ENCODE peak calls at places on chromosomes 5 and 9, in four cellular contexts. Y is psoas muscle; C is CD4-positive, CD25-positive, alpha-beta regulatory T cell; D is Peyer's patch. K is an unnamed sample.

GRCh38 chr9:95937131-95937530 is 61.6 kb downstream of the ERCC6L2 start:
- DNase-seq in Y (no peak), C (no peak), D (no peak), K (no peak)

GRCh38 chr9:134139081-134139480 is 3.2 kb downstream of the WDR5 start:
- DNase-seq in Y (peak; percentile 71), C (no peak), D (no peak), K (no peak)

GRCh38 chr5:93607367-93608258 is 24.6 kb downstream of the NR2F1 start:
- DNase-seq in Y (no peak), C (peak; percentile 58), D (no peak), K (peak; percentile 62)

GRCh38 chr5:168188182-168188581 is 103.3 kb upstream of the WWC1 start:
- DNase-seq in Y (no peak), C (no peak), D (no peak), K (no peak)

GRCh38 chr9:101235105-101235866 is 149.5 kb downstream of the BAAT start:
- DNase-seq in Y (no peak), C (no peak), D (no peak), K (peak; percentile 45)

GRCh38 chr5:131394128-131394527 is 130.3 kb downstream of the CDC42SE2 start:
- DNase-seq in Y (no peak), C (peak; percentile 89), D (no peak), K (no peak)

GRCh38 chr5:92508271-92508670 is 1072.7 kb downstream of the NR2F1-AS1 start:
- DNase-seq in Y (no peak), C (no peak), D (no peak), K (no peak)

GRCh38 chr9:98315067-98315453 is 59.6 kb upstream of the TBC1D2 start:
- DNase-seq in Y (no peak), C (no peak), D (no peak), K (no peak)

GRCh38 chr9:112112941-112113399 is 62.1 kb downstream of the SUSD1 start:
- DNase-seq in Y (no peak), C (peak; percentile 26), D (peak; percentile 53), K (peak; percentile 61)

GRCh38 chr5:132008163-132008473 is 3.3 kb downstream of the ACSL6 start:
- DNase-seq in Y (no peak), C (no peak), D (no peak), K (no peak)

GRCh38 chr5:56025303-56025885 is 30.6 kb upstream of the IL6ST start:
- DNase-seq in Y (no peak), C (no peak), D (no peak), K (no peak)

GRCh38 chr5:160970605-160971191 is 118.7 kb upstream of the ATP10B start:
- DNase-seq in Y (no peak), C (no peak), D (no peak), K (peak; percentile 9)

GRCh38 chr5:657570-657969 is 35.6 kb downstream of the TPPP start:
- DNase-seq in Y (peak; percentile 4), C (no peak), D (no peak), K (no peak)

GRCh38 chr9:110546411-110546871 is 33.1 kb downstream of the SVEP1 start:
- DNase-seq in Y (peak; percentile 49), C (no peak), D (no peak), K (no peak)

GRCh38 chr5:1038417-1039209 is 30.0 kb downstream of the NKD2 start:
- DNase-seq in Y (no peak), C (no peak), D (no peak), K (no peak)

GRCh38 chr9:112569186-112569585 is 82.6 kb downstream of the KIAA1958 start:
- DNase-seq in Y (no peak), C (no peak), D (no peak), K (no peak)

GRCh38 chr9:134339183-134339806 is 13.0 kb downstream of the RXRA start:
- DNase-seq in Y (no peak), C (no peak), D (no peak), K (no peak)

GRCh38 chr9:119736478-119737454 is 367.5 kb upstream of the BRINP1 start:
- DNase-seq in Y (no peak), C (no peak), D (no peak), K (no peak)

GRCh38 chr9:133657120-133657661 is 21.0 kb downstream of the DBH start:
- DNase-seq in Y (no peak), C (no peak), D (no peak), K (no peak)

GRCh38 chr9:8206720-8207119 is 407.1 kb upstream of the DMAC1 start:
- DNase-seq in Y (no peak), C (peak; percentile 24), D (no peak), K (no peak)

GRCh38 chr5:36944607-36945225 is 68.1 kb downstream of the NIPBL start:
- DNase-seq in Y (no peak), C (peak; percentile 82), D (no peak), K (peak; percentile 45)

GRCh38 chr5:53403291-53403690 is 77.1 kb upstream of the FST start:
- DNase-seq in Y (no peak), C (no peak), D (no peak), K (no peak)

GRCh38 chr9:137295313-137296213 is 6.5 kb downstream of the NRARP start:
- DNase-seq in Y (no peak), C (peak; percentile 36), D (peak; percentile 80), K (peak; percentile 53)

GRCh38 chr9:133112361-133113026 is 8.5 kb downstream of the RALGDS start:
- DNase-seq in Y (peak; percentile 78), C (peak; percentile 40), D (peak; percentile 47), K (no peak)

GRCh38 chr9:107587175-107587963 is 97.8 kb upstream of the KLF4 start:
- DNase-seq in Y (peak; percentile 61), C (no peak), D (peak; percentile 89), K (peak; percentile 98)

GRCh38 chr5:151742870-151743294 is 15.5 kb downstream of the ATOX1 start:
- DNase-seq in Y (peak; percentile 59), C (no peak), D (no peak), K (peak; percentile 56)

GRCh38 chr5:145946112-145946861 is 9.9 kb downstream of the SH3RF2 start:
- DNase-seq in Y (peak; percentile 84), C (peak; percentile 79), D (no peak), K (peak; percentile 78)

GRCh38 chr9:15403155-15403554 is 19.5 kb upstream of the SNAPC3 start:
- DNase-seq in Y (no peak), C (peak; percentile 58), D (no peak), K (peak; percentile 26)

GRCh38 chr5:11672385-11673085 is 231.7 kb downstream of the CTNND2 start:
- DNase-seq in Y (no peak), C (no peak), D (no peak), K (no peak)

GRCh38 chr5:159128070-159128507 is 28.4 kb upstream of the EBF1 start:
- DNase-seq in Y (no peak), C (no peak), D (no peak), K (no peak)

GRCh38 chr5:53820802-53821171 is 260.3 kb downstream of the NDUFS4 start:
- DNase-seq in Y (no peak), C (no peak), D (no peak), K (no peak)

GRCh38 chr5:89273289-89273688 is 390.3 kb upstream of the MEF2C start:
- DNase-seq in Y (no peak), C (no peak), D (no peak), K (no peak)

GRCh38 chr5:138544171-138545134 is 1.4 kb upstream of the ETF1 start:
- DNase-seq in Y (peak; percentile 70), C (peak; percentile 25), D (no peak), K (peak; percentile 25)

GRCh38 chr9:118929317-118929716 is 439.9 kb downstream of the BRINP1 start:
- DNase-seq in Y (no peak), C (no peak), D (no peak), K (no peak)

GRCh38 chr9:17230646-17231045 is 95.8 kb downstream of the CNTLN start:
- DNase-seq in Y (no peak), C (no peak), D (no peak), K (no peak)

GRCh38 chr9:134361843-134362414 is 35.7 kb downstream of the RXRA start:
- DNase-seq in Y (no peak), C (no peak), D (no peak), K (no peak)

DNA sequence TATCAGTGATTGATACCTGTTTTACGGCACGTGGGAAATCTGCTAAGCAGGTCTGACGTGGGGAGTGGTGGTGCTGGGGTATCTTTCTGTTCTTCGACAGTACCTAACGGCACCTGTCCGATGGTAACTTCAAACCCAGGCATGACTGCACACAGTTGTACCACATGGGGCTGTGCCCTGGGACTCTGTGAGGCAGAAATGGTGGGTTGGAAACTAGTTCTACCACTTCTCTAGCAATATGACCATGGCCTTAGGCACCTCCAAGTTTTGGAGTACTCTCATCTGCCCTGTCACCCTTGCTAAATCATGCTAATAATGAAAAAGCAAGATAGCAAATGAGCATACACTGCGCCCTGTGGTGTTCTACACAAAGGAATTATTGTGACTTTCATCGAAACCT is 30.9 kb downstream of the EPB41L4B start:
- DNase-seq in Y (no peak), C (no peak), D (no peak), K (no peak)
- H3K4me1 ChIP-seq in Y (peaks cover 3% of the 10 kb centered on the region), C (no peaks in the 10 kb centered on the region), D (no peaks in the 10 kb centered on the region), K (peaks cover 5% of the 10 kb centered on the region)

DNA sequence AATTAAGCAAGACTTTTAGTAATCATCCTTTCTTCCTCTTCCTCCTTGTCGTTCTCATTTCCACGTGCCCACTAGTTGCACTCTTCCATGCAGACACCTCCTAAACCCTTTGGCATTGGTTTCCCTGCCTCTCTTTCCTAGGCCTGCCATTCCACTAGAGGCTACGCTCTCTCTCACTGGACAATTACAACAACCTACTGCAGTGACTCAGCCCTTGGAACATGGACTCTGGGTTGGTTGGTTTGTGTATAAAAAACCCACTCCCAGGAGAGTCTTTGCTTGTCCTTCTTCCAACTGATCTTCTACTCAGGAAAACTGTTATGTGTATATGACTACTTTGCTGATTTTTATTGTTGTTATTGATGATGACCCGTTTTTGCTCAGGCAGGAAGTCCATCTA is 503.1 kb downstream of the GADD45G start:
- DNase-seq in Y (no peak), C (no peak), D (no peak), K (no peak)
- H3K27ac ChIP-seq in Y (peak overlapping the region; percentile 91), C (no peak overlapping the region), D (peak overlapping the region; percentile 9), K (no peak overlapping the region)

DNA sequence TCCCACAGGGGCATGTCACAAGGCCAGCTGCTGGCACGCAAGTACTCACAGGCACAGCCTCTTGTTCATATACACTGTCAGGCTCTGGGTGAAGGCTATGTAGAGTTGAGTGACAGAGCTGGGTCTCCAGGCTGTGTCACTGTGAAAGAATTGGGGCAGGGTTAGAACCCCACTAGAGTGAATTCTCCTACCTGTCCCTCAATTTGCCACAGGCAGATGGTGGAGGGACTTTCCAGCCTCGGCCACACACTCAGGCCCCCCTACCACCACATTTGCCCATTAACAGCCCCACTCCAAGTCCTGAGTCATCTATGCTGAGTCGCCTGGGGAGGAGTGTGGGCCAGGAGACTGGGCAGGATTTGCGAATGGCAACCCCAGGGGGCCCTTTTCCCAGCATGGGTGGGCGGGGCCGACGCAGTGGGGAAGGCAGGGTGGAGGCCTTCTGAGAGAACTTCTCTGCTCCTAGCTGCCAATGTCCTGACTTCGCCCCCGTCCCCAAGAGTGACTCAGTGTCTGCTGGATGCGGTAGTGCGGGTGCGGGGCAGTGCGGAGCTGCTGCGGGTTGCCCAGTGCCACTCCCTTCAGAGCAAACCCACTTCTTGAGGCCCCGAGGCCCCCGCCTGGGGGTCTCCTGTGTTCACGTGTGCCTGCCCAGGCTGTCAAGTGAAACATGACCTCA is 50.3 kb upstream of the PSD2 start:
- DNase-seq in Y (peak; percentile 81), C (no peak), D (peak; percentile 48), K (no peak)
- H3K4me3 ChIP-seq in Y (peak overlapping the region; percentile 69), C (no peak overlapping the region), D (no peak overlapping the region), K (no peak overlapping the region)

GRCh38 chr9:131423171-131423581 is 29.3 kb downstream of the PRRC2B start:
- DNase-seq in Y (peak; percentile 72), C (no peak), D (peak; percentile 63), K (peak; percentile 48)
- H3K4me1 ChIP-seq in Y (peaks cover 66% of the 10 kb centered on the region), C (peaks cover 48% of the 10 kb centered on the region), D (peaks cover 8% of the 10 kb centered on the region), K (peaks cover 5% of the 10 kb centered on the region)